ENCODE peak calls at places on chromosomes 1 and 21, in nine cellular contexts. N, F, E, M, G, C, W, R and V are unnamed samples. For H3K36me3, the result is how much of the 10 kb centered on the place peaks cover.

GRCh38 chr1:28322209-28322608 is 6.6 kb upstream of the MED18 start:
- DNase-seq in C (no peak), G (peak), W (no peak), F (no peak), E (no peak), M (no peak), R (no peak), N (no peak), V (peak)

GRCh38 chr1:89130716-89131115 is 4.8 kb upstream of the GBP2 start:
- DNase-seq in N (no peak), R (no peak), G (no peak), M (no peak), W (no peak), F (no peak), E (no peak), C (no peak), V (no peak)

GRCh38 chr1:198909973-198910372 is 271.1 kb downstream of the PTPRC start:
- DNase-seq in M (no peak), R (no peak), G (no peak), C (no peak), W (no peak), N (no peak), E (peak), F (no peak), V (no peak)

GRCh38 chr21:36773111-36773510 is 74.2 kb downstream of the SIM2 start:
- DNase-seq in M (no peak), F (peak), N (no peak), C (peak), W (peak), E (peak), G (peak), R (no peak), V (peak)

GRCh38 chr1:169049258-169049936 is 57.1 kb upstream of the ATP1B1 start:
- DNase-seq in G (no peak), E (no peak), F (no peak), R (no peak), N (peak), M (no peak), W (no peak), C (no peak), V (peak)

GRCh38 chr1:31064685-31065309 is 720 bp downstream of the PUM1 start:
- DNase-seq in E (peak), M (peak), R (no peak), C (peak), W (no peak), F (peak), N (no peak), G (peak), V (peak)

GRCh38 chr1:70874826-70875225 is 172.8 kb downstream of the PTGER3 start:
- DNase-seq in C (no peak), E (no peak), M (no peak), G (no peak), W (no peak), N (no peak), F (no peak), R (no peak), V (peak)

GRCh38 chr1:110136911-110137310 is 13.4 kb upstream of the SLC6A17 start:
- DNase-seq in W (no peak), R (no peak), F (peak), E (no peak), G (no peak), M (no peak), C (no peak), N (no peak), V (no peak)

GRCh38 chr21:16419188-16419874 is 689.5 kb downstream of the USP25 start:
- DNase-seq in R (no peak), E (peak), W (peak), C (peak), F (peak), M (no peak), G (no peak), N (peak), V (peak)

GRCh38 chr1:212040629-212041028 is 5.1 kb downstream of the DTL start:
- DNase-seq in E (peak), W (no peak), C (no peak), N (no peak), R (no peak), G (peak), F (no peak), M (no peak), V (peak)
- H3K4me3 ChIP-seq in E (no peak), W (no peak), C (no peak), N (no peak), R (no peak), G (no peak), F (no peak), M (no peak), V (no peak)

GRCh38 chr21:28982637-28983036 is 10.0 kb downstream of the LTN1 start:
- DNase-seq in R (no peak), N (no peak), W (no peak), E (no peak), F (no peak), G (no peak), M (no peak), C (no peak), V (no peak)
- H3K36me3 ChIP-seq in R (under half), N (under half), W (under half), E (under half), F (half or more), G (half or more), M (half or more), C (half or more), V (under half)

DNA sequence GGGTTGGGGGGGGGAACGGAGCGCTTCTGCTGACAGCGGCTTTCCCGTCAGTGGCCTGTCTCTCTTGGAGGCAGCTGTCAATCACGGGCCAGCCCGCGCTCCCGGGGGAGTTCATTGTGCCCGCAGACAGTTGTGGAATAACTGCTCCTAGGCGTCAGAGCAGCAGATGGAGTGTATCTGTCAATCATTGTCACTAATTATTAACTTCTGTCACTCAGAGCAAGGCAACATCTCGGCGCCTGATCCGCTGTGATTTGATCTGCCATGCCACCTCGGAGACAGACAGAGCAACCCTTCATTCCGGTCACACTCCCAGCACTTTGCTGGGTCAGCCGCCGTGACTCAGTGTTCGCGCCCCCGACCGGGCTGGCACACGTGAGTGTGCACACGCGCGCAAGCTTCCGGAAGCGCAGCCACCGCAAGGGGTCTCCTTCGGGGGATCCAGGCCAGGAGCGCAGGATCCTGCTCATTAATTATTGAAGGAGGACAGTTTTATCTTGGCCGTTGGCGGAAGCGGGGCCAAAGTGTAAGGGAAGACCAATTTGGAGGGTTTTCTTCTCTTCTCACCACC is 75.8 kb downstream of the RRAGC start:
- DNase-seq in F (no peak), W (no peak), G (no peak), R (no peak), N (no peak), M (peak), C (no peak), E (no peak), V (no peak)
- TF ChIP-seq CTCF in F (no peak), W (no peak), G (no peak), R (no peak), N (no peak), M (no peak), C (no peak), E (no peak), V (no peak)

GRCh38 chr1:26544156-26544555 is 14.6 kb downstream of the RPS6KA1 start:
- DNase-seq in C (no peak), N (no peak), W (no peak), G (no peak), R (no peak), E (no peak), F (no peak), M (no peak), V (no peak)

GRCh38 chr1:26543444-26543835 is 13.9 kb downstream of the RPS6KA1 start:
- DNase-seq in M (no peak), N (no peak), C (no peak), E (no peak), R (no peak), W (no peak), G (no peak), F (no peak), V (no peak)

GRCh38 chr1:26546819-26547218 is 17.3 kb downstream of the RPS6KA1 start:
- DNase-seq in F (no peak), R (no peak), W (no peak), C (no peak), G (no peak), M (no peak), E (no peak), N (no peak), V (no peak)

GRCh38 chr1:26548841-26549240 is 19.3 kb downstream of the RPS6KA1 start:
- DNase-seq in R (no peak), C (no peak), G (no peak), F (no peak), M (no peak), W (no peak), N (no peak), E (no peak), V (no peak)

DNA sequence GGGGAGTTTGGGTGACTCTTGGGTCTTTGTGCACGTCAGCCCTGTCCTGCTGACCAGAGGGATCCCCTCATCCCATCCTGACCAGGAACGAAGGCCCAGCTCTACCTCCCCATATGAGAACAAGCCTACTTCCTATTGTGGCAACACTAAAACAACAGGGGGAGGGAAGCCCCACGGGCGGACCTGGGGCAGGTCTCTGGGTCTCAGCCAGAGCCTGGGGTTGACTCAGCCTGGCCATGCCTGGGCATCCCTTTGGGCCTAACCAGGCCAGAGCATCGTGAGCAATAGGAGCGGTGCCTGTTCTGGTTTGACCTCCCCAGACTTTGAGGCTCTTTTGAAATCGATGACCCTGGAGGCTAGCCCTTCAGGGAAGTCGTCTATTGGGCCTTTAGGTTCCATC is 16.8 kb downstream of the RPS6KA1 start:
- DNase-seq in R (no peak), E (no peak), G (no peak), N (no peak), C (peak), M (no peak), F (no peak), W (no peak), V (peak)
- H3K4me3 ChIP-seq in R (no peak), E (no peak), G (no peak), N (peak), C (peak), M (no peak), F (peak), W (no peak), V (no peak)

GRCh38 chr1:159755608-159756007 is 25.2 kb upstream of the DUSP23 start:
- DNase-seq in C (no peak), E (no peak), R (no peak), N (no peak), M (no peak), G (no peak), W (no peak), F (no peak), V (no peak)
- H3K36me3 ChIP-seq in C (under half), E (under half), R (under half), N (under half), M (under half), G (under half), W (under half), F (under half), V (under half)

DNA sequence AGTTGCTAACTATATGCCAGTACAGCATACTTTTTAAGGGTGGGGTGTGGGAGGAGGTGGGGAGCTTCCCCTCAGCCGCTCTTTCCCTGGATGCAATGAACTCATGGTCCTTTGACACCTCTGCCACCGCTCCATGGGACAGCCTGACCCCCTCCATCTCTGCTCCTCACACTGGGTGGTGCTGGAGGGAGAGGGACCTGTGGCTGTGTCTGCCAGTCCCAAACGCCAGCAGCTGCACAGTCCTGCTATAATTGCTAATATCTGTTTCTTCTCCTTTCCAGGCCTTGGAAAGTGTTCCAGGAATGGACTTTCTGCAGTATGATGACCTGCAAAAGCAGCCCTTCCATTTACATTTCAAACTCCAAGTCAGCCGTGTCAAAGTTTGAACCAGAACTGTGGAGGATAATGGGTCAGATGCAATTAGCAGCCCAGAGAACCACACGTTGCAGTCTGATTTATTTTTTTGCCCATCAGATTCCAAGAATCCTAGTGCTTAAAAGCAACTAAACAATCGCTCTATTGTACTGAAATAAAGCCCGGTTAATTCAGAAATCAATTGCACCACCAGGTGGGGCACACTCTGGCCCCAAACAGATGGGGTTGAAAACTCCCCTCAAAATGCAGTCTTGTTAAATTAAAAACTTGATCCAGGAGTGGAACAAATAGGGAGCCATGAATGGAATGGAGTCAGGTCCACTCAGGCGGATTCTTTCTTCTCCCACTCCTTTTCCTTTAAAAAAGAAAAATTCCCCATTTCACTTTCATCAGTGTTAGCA is 160.6 kb upstream of the LMO4 start:
- DNase-seq in F (no peak), E (no peak), M (no peak), N (no peak), R (no peak), W (no peak), G (no peak), C (no peak), V (no peak)
- TF ChIP-seq CTCF in F (no peak), E (no peak), M (peak), N (no peak), R (peak), W (no peak), G (peak), C (no peak), V (no peak)